ENCODE peak calls at places on chromosomes 5 and 9, in four cellular contexts. R is activated T-cell treated with anti-CD3 and anti-CD28 coated beads for 24 hours; M is CD4-positive, alpha-beta T cell; J is DMS153. G is an unnamed sample.

GRCh38 chr9:120901704-120902103 is 24.7 kb upstream of the PHF19 start:
- DNase-seq in R (no peak), M (no peak), J (no peak), G (no peak)

GRCh38 chr5:96873469-96873868 is 2.8 kb upstream of the ERAP2 start:
- DNase-seq in R (no peak), M (no peak), J (no peak), G (no peak)

GRCh38 chr9:14221558-14221957 is 92.4 kb downstream of the NFIB start:
- DNase-seq in R (no peak), M (no peak), J (no peak), G (no peak)

GRCh38 chr9:134670042-134670525 is 28.5 kb downstream of the COL5A1 start:
- DNase-seq in R (no peak), M (no peak), J (no peak), G (no peak)

GRCh38 chr9:74609671-74610416 is 112.7 kb downstream of the RORB start:
- DNase-seq in R (no peak), M (no peak), J (no peak), G (no peak)

GRCh38 chr9:3441197-3441816 is 84.5 kb downstream of the RFX3 start:
- DNase-seq in R (peak; percentile 26), M (peak; percentile 19), J (no peak), G (peak; percentile 25)

GRCh38 chr5:107673106-107673367 is 2.3 kb upstream of the EFNA5 start:
- DNase-seq in R (no peak), M (no peak), J (no peak), G (no peak)

GRCh38 chr5:178394074-178394473 is 161.5 kb upstream of the PHYKPL start:
- DNase-seq in R (no peak), M (no peak), J (no peak), G (peak; percentile 15)

GRCh38 chr9:108551030-108551964 is 304.5 kb downstream of the ACTL7B start:
- DNase-seq in R (no peak), M (no peak), J (no peak), G (no peak)

GRCh38 chr9:4507306-4507705 is 17.0 kb downstream of the SLC1A1 start:
- DNase-seq in R (no peak), M (no peak), J (no peak), G (no peak)